ENCODE peak calls at places on chromosomes 5 and 9, in nine cellular contexts. One of them, this sample, is unnamed.

GRCh38 chr5:159644053-159644452 is 272.2 kb upstream of the ADRA1B start:
- DNase-seq in tibial nerve: no peak
- DNase-seq in Daoy: no peak
- DNase-seq in NCI-H345: no peak
- DNase-seq in left ventricle myocardium inferior: no peak
- DNase-seq in iPS-NIHi11: no peak
- DNase-seq in mesothelial cell of epicardium: no peak
- DNase-seq in HT1080: no peak
- DNase-seq in CD14-positive monocyte: no peak
- DNase-seq in this sample: no peak

GRCh38 chr9:1434082-1434481 is 383.9 kb downstream of the DMRT2 start:
- DNase-seq in tibial nerve: no peak
- DNase-seq in Daoy: peak; percentile 8
- DNase-seq in NCI-H345: no peak
- DNase-seq in left ventricle myocardium inferior: no peak
- DNase-seq in iPS-NIHi11: peak; percentile 15
- DNase-seq in mesothelial cell of epicardium: no peak
- DNase-seq in HT1080: no peak
- DNase-seq in CD14-positive monocyte: no peak
- DNase-seq in this sample: no peak

GRCh38 chr9:131618071-131618479 is 72.8 kb downstream of the PRRT1B start:
- DNase-seq in tibial nerve: peak; percentile 25
- DNase-seq in Daoy: peak; percentile 32
- DNase-seq in NCI-H345: peak; percentile 62
- DNase-seq in left ventricle myocardium inferior: peak; percentile 75
- DNase-seq in iPS-NIHi11: no peak
- DNase-seq in mesothelial cell of epicardium: no peak
- DNase-seq in HT1080: no peak
- DNase-seq in CD14-positive monocyte: no peak
- DNase-seq in this sample: peak; percentile 6

GRCh38 chr9:124567362-124567761 is 60.2 kb upstream of the NR5A1 start:
- DNase-seq in tibial nerve: no peak
- DNase-seq in Daoy: no peak
- DNase-seq in NCI-H345: no peak
- DNase-seq in left ventricle myocardium inferior: no peak
- DNase-seq in iPS-NIHi11: no peak
- DNase-seq in mesothelial cell of epicardium: no peak
- DNase-seq in HT1080: no peak
- DNase-seq in CD14-positive monocyte: no peak
- DNase-seq in this sample: no peak

GRCh38 chr9:99820330-99821186 is 1.1 kb upstream of the NR4A3 start:
- DNase-seq in tibial nerve: no peak
- DNase-seq in Daoy: peak; percentile 71
- DNase-seq in NCI-H345: peak; percentile 75
- DNase-seq in left ventricle myocardium inferior: peak; percentile 48
- DNase-seq in iPS-NIHi11: no peak
- DNase-seq in mesothelial cell of epicardium: no peak
- DNase-seq in HT1080: peak; percentile 41
- DNase-seq in CD14-positive monocyte: peak; percentile 82
- DNase-seq in this sample: peak; percentile 20

GRCh38 chr9:86714976-86715375 is 232.3 kb downstream of the GAS1 start:
- DNase-seq in tibial nerve: no peak
- DNase-seq in Daoy: no peak
- DNase-seq in NCI-H345: no peak
- DNase-seq in left ventricle myocardium inferior: no peak
- DNase-seq in iPS-NIHi11: no peak
- DNase-seq in mesothelial cell of epicardium: no peak
- DNase-seq in HT1080: no peak
- DNase-seq in CD14-positive monocyte: no peak
- DNase-seq in this sample: no peak

GRCh38 chr5:54415896-54416640 is 39.4 kb upstream of the HSPB3 start:
- DNase-seq in tibial nerve: no peak
- DNase-seq in Daoy: peak; percentile 4
- DNase-seq in NCI-H345: no peak
- DNase-seq in left ventricle myocardium inferior: no peak
- DNase-seq in iPS-NIHi11: no peak
- DNase-seq in mesothelial cell of epicardium: no peak
- DNase-seq in HT1080: no peak
- DNase-seq in CD14-positive monocyte: no peak
- DNase-seq in this sample: no peak

GRCh38 chr5:143177263-143177994 is 226.1 kb downstream of the NR3C1 start:
- DNase-seq in tibial nerve: no peak
- DNase-seq in Daoy: peak; percentile 99
- DNase-seq in NCI-H345: peak; percentile 98
- DNase-seq in left ventricle myocardium inferior: no peak
- DNase-seq in iPS-NIHi11: peak; percentile 23
- DNase-seq in mesothelial cell of epicardium: no peak
- DNase-seq in HT1080: peak; percentile 98
- DNase-seq in CD14-positive monocyte: no peak
- DNase-seq in this sample: peak; percentile 100

GRCh38 chr5:66442951-66443445 is 153.2 kb upstream of the MAST4 start:
- DNase-seq in tibial nerve: no peak
- DNase-seq in Daoy: no peak
- DNase-seq in NCI-H345: no peak
- DNase-seq in left ventricle myocardium inferior: no peak
- DNase-seq in iPS-NIHi11: no peak
- DNase-seq in mesothelial cell of epicardium: no peak
- DNase-seq in HT1080: no peak
- DNase-seq in CD14-positive monocyte: no peak
- DNase-seq in this sample: no peak

GRCh38 chr5:34552686-34553085 is 103.4 kb upstream of the RAI14 start:
- DNase-seq in tibial nerve: no peak
- DNase-seq in Daoy: no peak
- DNase-seq in NCI-H345: no peak
- DNase-seq in left ventricle myocardium inferior: no peak
- DNase-seq in iPS-NIHi11: no peak
- DNase-seq in mesothelial cell of epicardium: no peak
- DNase-seq in HT1080: peak; percentile 11
- DNase-seq in CD14-positive monocyte: no peak
- DNase-seq in this sample: no peak

GRCh38 chr5:88269222-88269771 is 652 bp upstream of the TMEM161B start:
- DNase-seq in tibial nerve: no peak
- DNase-seq in Daoy: peak; percentile 4
- DNase-seq in NCI-H345: no peak
- DNase-seq in left ventricle myocardium inferior: no peak
- DNase-seq in iPS-NIHi11: no peak
- DNase-seq in mesothelial cell of epicardium: no peak
- DNase-seq in HT1080: peak; percentile 18
- DNase-seq in CD14-positive monocyte: no peak
- DNase-seq in this sample: no peak

GRCh38 chr5:176675676-176676360 is 28.5 kb downstream of the TSPAN17 start:
- DNase-seq in tibial nerve: no peak
- DNase-seq in Daoy: peak; percentile 69
- DNase-seq in NCI-H345: no peak
- DNase-seq in left ventricle myocardium inferior: no peak
- DNase-seq in iPS-NIHi11: peak; percentile 70
- DNase-seq in mesothelial cell of epicardium: no peak
- DNase-seq in HT1080: peak; percentile 44
- DNase-seq in CD14-positive monocyte: no peak
- DNase-seq in this sample: peak; percentile 17

GRCh38 chr9:105438136-105438839 is 9.5 kb upstream of the FSD1L start:
- DNase-seq in tibial nerve: no peak
- DNase-seq in Daoy: peak; percentile 50
- DNase-seq in NCI-H345: no peak
- DNase-seq in left ventricle myocardium inferior: no peak
- DNase-seq in iPS-NIHi11: no peak
- DNase-seq in mesothelial cell of epicardium: no peak
- DNase-seq in HT1080: no peak
- DNase-seq in CD14-positive monocyte: no peak
- DNase-seq in this sample: no peak

GRCh38 chr5:38600334-38601045 is 44.0 kb upstream of the LIFR start:
- DNase-seq in tibial nerve: no peak
- DNase-seq in Daoy: no peak
- DNase-seq in NCI-H345: no peak
- DNase-seq in left ventricle myocardium inferior: no peak
- DNase-seq in iPS-NIHi11: no peak
- DNase-seq in mesothelial cell of epicardium: no peak
- DNase-seq in HT1080: peak; percentile 8
- DNase-seq in CD14-positive monocyte: no peak
- DNase-seq in this sample: peak; percentile 47

GRCh38 chr5:132260714-132261615 is 3.5 kb downstream of the PDLIM4 start:
- DNase-seq in tibial nerve: peak; percentile 69
- DNase-seq in Daoy: peak; percentile 98
- DNase-seq in NCI-H345: no peak
- DNase-seq in left ventricle myocardium inferior: peak; percentile 56
- DNase-seq in iPS-NIHi11: no peak
- DNase-seq in mesothelial cell of epicardium: no peak
- DNase-seq in HT1080: peak; percentile 97
- DNase-seq in CD14-positive monocyte: peak; percentile 41
- DNase-seq in this sample: peak; percentile 96

GRCh38 chr5:133610489-133611356 is 1.6 kb downstream of the FSTL4 start:
- DNase-seq in tibial nerve: peak; percentile 20
- DNase-seq in Daoy: peak; percentile 72
- DNase-seq in NCI-H345: peak; percentile 58
- DNase-seq in left ventricle myocardium inferior: peak; percentile 64
- DNase-seq in iPS-NIHi11: peak; percentile 95
- DNase-seq in mesothelial cell of epicardium: peak; percentile 37
- DNase-seq in HT1080: peak; percentile 23
- DNase-seq in CD14-positive monocyte: no peak
- DNase-seq in this sample: no peak

GRCh38 chr5:67971223-67971830 is 244.2 kb upstream of the PIK3R1 start:
- DNase-seq in tibial nerve: no peak
- DNase-seq in Daoy: no peak
- DNase-seq in NCI-H345: no peak
- DNase-seq in left ventricle myocardium inferior: no peak
- DNase-seq in iPS-NIHi11: no peak
- DNase-seq in mesothelial cell of epicardium: no peak
- DNase-seq in HT1080: no peak
- DNase-seq in CD14-positive monocyte: no peak
- DNase-seq in this sample: no peak

GRCh38 chr5:146877783-146878470 is 630 bp downstream of the PPP2R2B start:
- DNase-seq in tibial nerve: no peak
- DNase-seq in Daoy: peak; percentile 49
- DNase-seq in NCI-H345: peak; percentile 55
- DNase-seq in left ventricle myocardium inferior: no peak
- DNase-seq in iPS-NIHi11: peak; percentile 63
- DNase-seq in mesothelial cell of epicardium: peak; percentile 30
- DNase-seq in HT1080: no peak
- DNase-seq in CD14-positive monocyte: no peak
- DNase-seq in this sample: no peak

GRCh38 chr9:112475318-112475717 is 11.3 kb upstream of the KIAA1958 start:
- DNase-seq in tibial nerve: no peak
- DNase-seq in Daoy: no peak
- DNase-seq in NCI-H345: no peak
- DNase-seq in left ventricle myocardium inferior: no peak
- DNase-seq in iPS-NIHi11: no peak
- DNase-seq in mesothelial cell of epicardium: no peak
- DNase-seq in HT1080: no peak
- DNase-seq in CD14-positive monocyte: no peak
- DNase-seq in this sample: no peak

GRCh38 chr5:1419476-1420210 is 25.6 kb downstream of the SLC6A3 start:
- DNase-seq in tibial nerve: no peak
- DNase-seq in Daoy: no peak
- DNase-seq in NCI-H345: peak; percentile 35
- DNase-seq in left ventricle myocardium inferior: no peak
- DNase-seq in iPS-NIHi11: no peak
- DNase-seq in mesothelial cell of epicardium: no peak
- DNase-seq in HT1080: no peak
- DNase-seq in CD14-positive monocyte: peak; percentile 30
- DNase-seq in this sample: no peak

GRCh38 chr9:135038331-135038730 is 49.1 kb upstream of the OLFM1 start:
- DNase-seq in tibial nerve: no peak
- DNase-seq in Daoy: no peak
- DNase-seq in NCI-H345: no peak
- DNase-seq in left ventricle myocardium inferior: no peak
- DNase-seq in iPS-NIHi11: no peak
- DNase-seq in mesothelial cell of epicardium: no peak
- DNase-seq in HT1080: no peak
- DNase-seq in CD14-positive monocyte: no peak
- DNase-seq in this sample: no peak

GRCh38 chr5:157328277-157328912 is 62.5 kb downstream of the CYFIP2 start:
- DNase-seq in tibial nerve: no peak
- DNase-seq in Daoy: peak; percentile 86
- DNase-seq in NCI-H345: peak; percentile 80
- DNase-seq in left ventricle myocardium inferior: peak; percentile 48
- DNase-seq in iPS-NIHi11: peak; percentile 88
- DNase-seq in mesothelial cell of epicardium: no peak
- DNase-seq in HT1080: peak; percentile 63
- DNase-seq in CD14-positive monocyte: peak; percentile 63
- DNase-seq in this sample: peak; percentile 67

GRCh38 chr9:35816708-35817107 is 1.9 kb upstream of the HINT2 start:
- DNase-seq in tibial nerve: no peak
- DNase-seq in Daoy: no peak
- DNase-seq in NCI-H345: no peak
- DNase-seq in left ventricle myocardium inferior: no peak
- DNase-seq in iPS-NIHi11: peak; percentile 29
- DNase-seq in mesothelial cell of epicardium: no peak
- DNase-seq in HT1080: no peak
- DNase-seq in CD14-positive monocyte: no peak
- DNase-seq in this sample: no peak

GRCh38 chr9:95425910-95426551 is 90.7 kb downstream of the PTCH1 start:
- DNase-seq in tibial nerve: no peak
- DNase-seq in Daoy: peak; percentile 51
- DNase-seq in NCI-H345: no peak
- DNase-seq in left ventricle myocardium inferior: no peak
- DNase-seq in iPS-NIHi11: peak; percentile 35
- DNase-seq in mesothelial cell of epicardium: no peak
- DNase-seq in HT1080: peak; percentile 16
- DNase-seq in CD14-positive monocyte: no peak
- DNase-seq in this sample: peak; percentile 84

GRCh38 chr5:44225231-44226160 is 163.7 kb downstream of the FGF10 start:
- DNase-seq in tibial nerve: no peak
- DNase-seq in Daoy: no peak
- DNase-seq in NCI-H345: no peak
- DNase-seq in left ventricle myocardium inferior: no peak
- DNase-seq in iPS-NIHi11: no peak
- DNase-seq in mesothelial cell of epicardium: no peak
- DNase-seq in HT1080: no peak
- DNase-seq in CD14-positive monocyte: no peak
- DNase-seq in this sample: no peak

GRCh38 chr9:79301549-79301948 is 270.2 kb upstream of the TLE4 start:
- DNase-seq in tibial nerve: no peak
- DNase-seq in Daoy: no peak
- DNase-seq in NCI-H345: no peak
- DNase-seq in left ventricle myocardium inferior: no peak
- DNase-seq in iPS-NIHi11: peak; percentile 13
- DNase-seq in mesothelial cell of epicardium: no peak
- DNase-seq in HT1080: no peak
- DNase-seq in CD14-positive monocyte: no peak
- DNase-seq in this sample: no peak

GRCh38 chr5:15598294-15598902 is 98.4 kb downstream of the FBXL7 start:
- DNase-seq in tibial nerve: no peak
- DNase-seq in Daoy: peak; percentile 37
- DNase-seq in NCI-H345: no peak
- DNase-seq in left ventricle myocardium inferior: no peak
- DNase-seq in iPS-NIHi11: peak; percentile 39
- DNase-seq in mesothelial cell of epicardium: no peak
- DNase-seq in HT1080: no peak
- DNase-seq in CD14-positive monocyte: no peak
- DNase-seq in this sample: no peak

GRCh38 chr9:129446828-129447550 is 173.9 kb downstream of the C9orf50 start:
- DNase-seq in tibial nerve: no peak
- DNase-seq in Daoy: no peak
- DNase-seq in NCI-H345: no peak
- DNase-seq in left ventricle myocardium inferior: no peak
- DNase-seq in iPS-NIHi11: no peak
- DNase-seq in mesothelial cell of epicardium: no peak
- DNase-seq in HT1080: peak; percentile 47
- DNase-seq in CD14-positive monocyte: no peak
- DNase-seq in this sample: no peak

GRCh38 chr9:129669141-129669718 is 3.8 kb downstream of the PRRX2 start:
- DNase-seq in tibial nerve: no peak
- DNase-seq in Daoy: peak; percentile 56
- DNase-seq in NCI-H345: no peak
- DNase-seq in left ventricle myocardium inferior: no peak
- DNase-seq in iPS-NIHi11: no peak
- DNase-seq in mesothelial cell of epicardium: no peak
- DNase-seq in HT1080: peak; percentile 39
- DNase-seq in CD14-positive monocyte: no peak
- DNase-seq in this sample: peak; percentile 25

GRCh38 chr9:130499804-130500263 is 55.1 kb downstream of the ASS1 start:
- DNase-seq in tibial nerve: no peak
- DNase-seq in Daoy: no peak
- DNase-seq in NCI-H345: peak; percentile 15
- DNase-seq in left ventricle myocardium inferior: no peak
- DNase-seq in iPS-NIHi11: no peak
- DNase-seq in mesothelial cell of epicardium: no peak
- DNase-seq in HT1080: peak; percentile 10
- DNase-seq in CD14-positive monocyte: no peak
- DNase-seq in this sample: peak; percentile 42

GRCh38 chr5:56656816-56657740 is 158.3 kb upstream of the MAP3K1 start:
- DNase-seq in tibial nerve: no peak
- DNase-seq in Daoy: peak; percentile 59
- DNase-seq in NCI-H345: no peak
- DNase-seq in left ventricle myocardium inferior: no peak
- DNase-seq in iPS-NIHi11: no peak
- DNase-seq in mesothelial cell of epicardium: no peak
- DNase-seq in HT1080: no peak
- DNase-seq in CD14-positive monocyte: no peak
- DNase-seq in this sample: peak; percentile 60